ENCODE peak calls at places on chromosomes 2 and 18, in ten cellular contexts. E is anterior cingulate cortex, I is GM04503, W is B cell, O is amniotic stem cell, B is NCI-H146, Q is COR-L47, A is stomach, X is body of pancreas, G is AG09309. J is an unnamed sample.
A peak's percentile ranks its signal among the peaks of the same experiment; 100 is the strongest.

GRCh38 chr18:5106730-5107129 is 90.3 kb downstream of the AKAIN1 start:
- DNase-seq in E (no peak), I (no peak), W (no peak), O (no peak), B (peak; percentile 17), Q (no peak), A (no peak), X (no peak), G (no peak), J (no peak)

GRCh38 chr2:49936965-49937364 is 782.6 kb upstream of the FSHR start:
- DNase-seq in E (no peak), I (no peak), W (no peak), O (no peak), B (peak; percentile 26), Q (no peak), A (no peak), X (no peak), G (no peak), J (no peak)

GRCh38 chr2:150259746-150260145 is 227.7 kb downstream of the RND3 start:
- DNase-seq in E (no peak), I (no peak), W (no peak), O (no peak), B (no peak), Q (no peak), A (no peak), X (no peak), G (no peak), J (peak; percentile 22)

GRCh38 chr2:237886702-237887481 is 27.5 kb downstream of the RAMP1 start:
- DNase-seq in E (no peak), I (no peak), W (no peak), O (no peak), B (no peak), Q (no peak), A (no peak), X (peak; percentile 57), G (no peak), J (no peak)

GRCh38 chr18:51006061-51006818 is 23.8 kb upstream of the SMAD4 start:
- DNase-seq in E (no peak), I (no peak), W (no peak), O (no peak), B (no peak), Q (no peak), A (no peak), X (no peak), G (no peak), J (no peak)

GRCh38 chr18:8709248-8710059 is 4.1 kb downstream of the MTCL1 start:
- DNase-seq in E (no peak), I (no peak), W (no peak), O (no peak), B (no peak), Q (no peak), A (no peak), X (no peak), G (no peak), J (no peak)

GRCh38 chr18:79988079-79988924 is at the start of gene TXNL4A:
- DNase-seq in E (peak; percentile 81), I (no peak), W (peak; percentile 93), O (peak; percentile 67), B (peak; percentile 95), Q (peak; percentile 93), A (peak; percentile 89), X (peak; percentile 85), G (peak; percentile 54), J (peak; percentile 63)

GRCh38 chr2:241788135-241788534 is 11.5 kb downstream of the GAL3ST2 start:
- DNase-seq in E (no peak), I (no peak), W (no peak), O (no peak), B (no peak), Q (no peak), A (no peak), X (no peak), G (no peak), J (no peak)

GRCh38 chr2:61469424-61470121 is 1.3 kb downstream of the USP34 start:
- DNase-seq in E (no peak), I (no peak), W (no peak), O (no peak), B (no peak), Q (no peak), A (no peak), X (no peak), G (no peak), J (no peak)

GRCh38 chr2:149994057-149994728 is 406.6 kb upstream of the MMADHC start:
- DNase-seq in E (no peak), I (peak; percentile 74), W (no peak), O (no peak), B (no peak), Q (peak; percentile 1), A (peak; percentile 36), X (peak; percentile 54), G (peak; percentile 91), J (peak; percentile 44)

GRCh38 chr2:63743170-63743975 is 98.3 kb upstream of the UGP2 start:
- DNase-seq in E (no peak), I (no peak), W (no peak), O (no peak), B (no peak), Q (no peak), A (no peak), X (no peak), G (no peak), J (no peak)

GRCh38 chr2:23649819-23650218 is 264.8 kb downstream of the KLHL29 start:
- DNase-seq in E (no peak), I (no peak), W (no peak), O (no peak), B (no peak), Q (no peak), A (no peak), X (peak; percentile 47), G (no peak), J (no peak)

GRCh38 chr2:136909777-136910176 is 144.4 kb downstream of the THSD7B start:
- DNase-seq in E (no peak), I (no peak), W (no peak), O (no peak), B (no peak), Q (no peak), A (no peak), X (no peak), G (no peak), J (no peak)

GRCh38 chr2:128535928-128536327 is 217.3 kb upstream of the HS6ST1 start:
- DNase-seq in E (no peak), I (peak; percentile 73), W (no peak), O (peak; percentile 17), B (no peak), Q (no peak), A (no peak), X (no peak), G (peak; percentile 33), J (peak; percentile 34)